ENCODE peak calls at places on chromosomes 12 and 14, in nine cellular contexts. S is activated CD4-positive, alpha-beta T cell treated with anti-CD3 and anti-CD28 coated beads, Interleukin-2, amount 50 U/mL, for 48 hours; M is SW480; O is RCC 7860; R is GM18507; D is stimulated activated CD4-positive, alpha-beta T cell treated with anti-CD3 and anti-CD28 coated beads, Interleukin-15, amount 100 ng/mL, for 24 hours; B is D341Med; H is testis; U is NCI-H2081. C is an unnamed sample.

GRCh38 chr12:105946541-105946940 is 192.2 kb downstream of the NUAK1 start:
- DNase-seq in S (no peak), M (no peak), O (no peak), R (no peak), D (no peak), B (no peak), H (peak), U (no peak), C (no peak)

GRCh38 chr14:100539766-100540140 is 47.5 kb downstream of the BEGAIN start:
- DNase-seq in S (no peak), M (no peak), O (no peak), R (no peak), D (no peak), B (no peak), H (no peak), U (no peak), C (peak)

GRCh38 chr12:131251336-131252101 is 297.8 kb downstream of the ADGRD1 start:
- DNase-seq in S (no peak), M (no peak), O (no peak), R (no peak), D (no peak), B (no peak), H (peak), U (no peak), C (no peak)

GRCh38 chr14:93765032-93765626 is 23.2 kb downstream of the PRIMA1 start:
- DNase-seq in S (no peak), M (no peak), O (no peak), R (no peak), D (no peak), B (no peak), H (no peak), U (no peak), C (no peak)

GRCh38 chr12:101931498-101932326 is 54.3 kb downstream of the DRAM1 start:
- DNase-seq in S (no peak), M (no peak), O (no peak), R (no peak), D (no peak), B (no peak), H (no peak), U (no peak), C (no peak)

GRCh38 chr12:1929241-1929984 is 11.0 kb upstream of the CACNA2D4 start:
- DNase-seq in S (no peak), M (no peak), O (no peak), R (no peak), D (no peak), B (no peak), H (no peak), U (no peak), C (peak)

GRCh38 chr12:80624986-80625530 is 82.4 kb upstream of the MYF6 start:
- DNase-seq in S (no peak), M (no peak), O (no peak), R (no peak), D (no peak), B (no peak), H (no peak), U (no peak), C (no peak)

GRCh38 chr12:81022531-81022930 is 55.3 kb upstream of the ACSS3 start:
- DNase-seq in S (no peak), M (no peak), O (no peak), R (no peak), D (no peak), B (no peak), H (no peak), U (no peak), C (no peak)

GRCh38 chr14:32372154-32372553 is 43.1 kb downstream of the AKAP6 start:
- DNase-seq in S (no peak), M (no peak), O (peak), R (no peak), D (no peak), B (no peak), H (no peak), U (no peak), C (no peak)

GRCh38 chr12:4221157-4221556 is 52.4 kb upstream of the CCND2 start:
- DNase-seq in S (no peak), M (no peak), O (no peak), R (no peak), D (no peak), B (no peak), H (no peak), U (no peak), C (no peak)

GRCh38 chr12:67482751-67483661 is 165.5 kb upstream of the DYRK2 start:
- DNase-seq in S (peak), M (no peak), O (no peak), R (no peak), D (peak), B (no peak), H (peak), U (peak), C (peak)

C was measured in lower lobe of right lung.